ENCODE peak calls at places on chromosomes 13 and 19, in nine cellular contexts. J, O, Q, N, B, S, F, M and P are unnamed samples.

GRCh38 chr13:48879854-48880253 is 95.9 kb upstream of the FNDC3A start:
- DNase-seq in J (no peak), O (no peak), Q (no peak), N (no peak), B (no peak), S (no peak), F (no peak), M (no peak), P (no peak)

GRCh38 chr13:75251188-75251587 is 230.8 kb downstream of the TBC1D4 start:
- DNase-seq in J (no peak), O (no peak), Q (no peak), N (no peak), B (no peak), S (no peak), F (no peak), M (no peak), P (no peak)

GRCh38 chr19:55094456-55095259 is 19.0 kb downstream of the EPS8L1 start:
- DNase-seq in J (no peak), O (no peak), Q (no peak), N (no peak), B (peak; percentile 48), S (no peak), F (no peak), M (no peak), P (no peak)

GRCh38 chr13:97726664-97727235 is 226.7 kb upstream of the IPO5 start:
- DNase-seq in J (no peak), O (no peak), Q (no peak), N (no peak), B (no peak), S (no peak), F (no peak), M (peak; percentile 52), P (no peak)

GRCh38 chr13:110590577-110590976 is 24.8 kb upstream of the NAXD start:
- DNase-seq in J (no peak), O (no peak), Q (peak; percentile 93), N (peak; percentile 42), B (peak; percentile 52), S (no peak), F (no peak), M (no peak), P (no peak)

GRCh38 chr13:110876592-110876991 is 38.3 kb downstream of the ANKRD10 start:
- DNase-seq in J (no peak), O (no peak), Q (no peak), N (no peak), B (no peak), S (peak; percentile 49), F (no peak), M (no peak), P (no peak)

GRCh38 chr19:49690656-49691242 is at the start of gene CPT1C:
- DNase-seq in J (peak; percentile 87), O (peak; percentile 83), Q (peak; percentile 83), N (peak; percentile 65), B (peak; percentile 88), S (no peak), F (peak; percentile 91), M (peak; percentile 70), P (peak; percentile 85)

GRCh38 chr13:98509271-98510155 is 67.4 kb downstream of the STK24 start:
- DNase-seq in J (peak; percentile 44), O (no peak), Q (no peak), N (peak; percentile 81), B (peak; percentile 84), S (peak; percentile 92), F (no peak), M (peak; percentile 60), P (peak; percentile 64)

GRCh38 chr19:2613507-2614295 is 88.8 kb downstream of the GNG7 start:
- DNase-seq in J (no peak), O (peak; percentile 91), Q (no peak), N (peak; percentile 72), B (no peak), S (no peak), F (no peak), M (no peak), P (peak; percentile 77)

GRCh38 chr13:95898256-95898655 is 154.9 kb downstream of the UGGT2 start:
- DNase-seq in J (no peak), O (no peak), Q (no peak), N (no peak), B (no peak), S (no peak), F (no peak), M (no peak), P (no peak)

GRCh38 chr13:95906999-95907398 is 146.2 kb downstream of the UGGT2 start:
- DNase-seq in J (no peak), O (no peak), Q (no peak), N (no peak), B (no peak), S (no peak), F (no peak), M (no peak), P (no peak)

DNA sequence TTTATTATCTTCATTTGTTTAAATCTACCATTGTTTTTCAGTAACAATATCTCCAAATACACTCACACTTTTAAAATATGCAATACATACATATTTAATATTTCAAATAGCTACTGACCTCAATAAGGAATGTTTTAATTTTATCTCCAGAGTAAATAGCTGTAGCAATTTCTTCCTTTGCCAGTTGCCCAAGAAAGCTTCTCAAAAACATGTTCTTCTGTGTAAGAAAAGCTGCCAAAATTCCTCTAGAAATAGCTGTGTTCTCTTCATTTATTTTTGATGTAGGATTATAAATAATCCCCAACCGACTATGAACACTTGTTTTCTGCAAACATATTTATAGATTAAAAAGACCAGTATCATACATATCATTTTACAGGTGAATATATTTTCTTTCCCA is 150.5 kb downstream of the UGGT2 start:
- DNase-seq in J (no peak), O (no peak), Q (no peak), N (no peak), B (no peak), S (no peak), F (no peak), M (no peak), P (no peak)
- H3K4me3 ChIP-seq in J (no peak overlapping the region), O (no peak overlapping the region), Q (no peak overlapping the region), N (no peak overlapping the region), B (no peak overlapping the region), S (no peak overlapping the region), F (no peak overlapping the region), M (no peak overlapping the region), P (no peak overlapping the region)

GRCh38 chr19:42498387-42498786 is 29.9 kb downstream of the CEACAM1 start:
- DNase-seq in J (no peak), O (no peak), Q (no peak), N (no peak), B (no peak), S (no peak), F (no peak), M (no peak), P (no peak)

GRCh38 chr19:42494321-42494720 is 34.0 kb downstream of the CEACAM1 start:
- DNase-seq in J (no peak), O (no peak), Q (no peak), N (no peak), B (no peak), S (no peak), F (no peak), M (no peak), P (no peak)

GRCh38 chr19:42495663-42496062 is 32.6 kb downstream of the CEACAM1 start:
- DNase-seq in J (no peak), O (no peak), Q (no peak), N (no peak), B (no peak), S (no peak), F (no peak), M (no peak), P (no peak)

GRCh38 chr19:42497492-42498226 is 30.6 kb downstream of the CEACAM1 start:
- DNase-seq in J (no peak), O (no peak), Q (no peak), N (peak; percentile 26), B (no peak), S (no peak), F (no peak), M (no peak), P (no peak)

GRCh38 chr19:42496551-42497133 is 31.6 kb downstream of the CEACAM1 start:
- DNase-seq in J (no peak), O (no peak), Q (no peak), N (no peak), B (no peak), S (no peak), F (no peak), M (no peak), P (no peak)
- H3K4me1 ChIP-seq in J (no peaks in the 10 kb centered on the region), O (peaks cover 26% of the 10 kb centered on the region), Q (no peaks in the 10 kb centered on the region), N (peaks cover 9% of the 10 kb centered on the region), B (no peaks in the 10 kb centered on the region), S (no peaks in the 10 kb centered on the region), F (peaks cover 33% of the 10 kb centered on the region), M (peaks cover 26% of the 10 kb centered on the region), P (peaks cover 11% of the 10 kb centered on the region)

GRCh38 chr19:58261968-58262921 is 16.5 kb upstream of the ZNF8 start:
- DNase-seq in J (no peak), O (no peak), Q (no peak), N (no peak), B (no peak), S (no peak), F (no peak), M (no peak), P (no peak)

GRCh38 chr19:58262922-58263296 is 15.8 kb upstream of the ZNF8 start:
- DNase-seq in J (no peak), O (no peak), Q (no peak), N (no peak), B (no peak), S (no peak), F (no peak), M (no peak), P (no peak)

GRCh38 chr19:58265100-58265499 is 13.7 kb upstream of the ZNF8 start:
- DNase-seq in J (no peak), O (no peak), Q (no peak), N (no peak), B (no peak), S (no peak), F (no peak), M (no peak), P (no peak)

GRCh38 chr19:58261600-58261967 is 17.2 kb upstream of the ZNF8 start:
- DNase-seq in J (no peak), O (no peak), Q (no peak), N (no peak), B (no peak), S (no peak), F (no peak), M (no peak), P (no peak)
- H3K4me3 ChIP-seq in J (no peak overlapping the region), O (no peak overlapping the region), Q (no peak overlapping the region), N (no peak overlapping the region), B (no peak overlapping the region), S (no peak overlapping the region), F (no peak overlapping the region), M (no peak overlapping the region), P (no peak overlapping the region)

GRCh38 chr19:18476507-18477041 is 38.6 kb upstream of the ISYNA1 start:
- DNase-seq in J (no peak), O (peak; percentile 62), Q (no peak), N (no peak), B (no peak), S (no peak), F (no peak), M (no peak), P (no peak)
- H3K4me1 ChIP-seq in J (peaks cover 20% of the 10 kb centered on the region), O (peaks cover 88% of the 10 kb centered on the region), Q (peaks cover 21% of the 10 kb centered on the region), N (peaks cover 71% of the 10 kb centered on the region), B (peaks cover 53% of the 10 kb centered on the region), S (peaks cover 39% of the 10 kb centered on the region), F (no peaks in the 10 kb centered on the region), M (peaks cover 51% of the 10 kb centered on the region), P (peaks cover 68% of the 10 kb centered on the region)